ENCODE peak calls at places on chromosomes 4 and X, in nine cellular contexts. F is RWPE2, P is lower leg skin, E is GM13976, W is nephron progenitor cell, K is AG09309, H is colonic mucosa, Q is heart right ventricle, B is left lung. L is an unnamed sample.

GRCh38 chr4:108965031-108965430 is 202.2 kb upstream of the ETNPPL start:
- DNase-seq in F (no peak), P (no peak), E (no peak), W (no peak), K (no peak), H (no peak), Q (no peak), B (no peak), L (no peak)

GRCh38 chr4:3322059-3322550 is 29.3 kb downstream of the RGS12 start:
- DNase-seq in F (no peak), P (peak; percentile 83), E (no peak), W (no peak), K (peak; percentile 11), H (peak; percentile 15), Q (no peak), B (no peak), L (no peak)

GRCh38 chrX:109684136-109684535 is 48.9 kb downstream of the ACSL4 start:
- DNase-seq in F (no peak), P (no peak), E (no peak), W (no peak), K (no peak), H (no peak), Q (no peak), B (no peak), L (no peak)

GRCh38 chrX:111568356-111568755 is 56.9 kb downstream of the SERTM2 start:
- DNase-seq in F (no peak), P (no peak), E (no peak), W (peak; percentile 9), K (no peak), H (no peak), Q (no peak), B (no peak), L (no peak)

GRCh38 chrX:118530537-118530936 is 34.9 kb downstream of the DOCK11 start:
- DNase-seq in F (no peak), P (no peak), E (no peak), W (no peak), K (no peak), H (no peak), Q (no peak), B (no peak), L (no peak)

GRCh38 chr4:105327222-105327621 is 146.6 kb downstream of the PPA2 start:
- DNase-seq in F (no peak), P (no peak), E (no peak), W (no peak), K (no peak), H (no peak), Q (no peak), B (no peak), L (no peak)

GRCh38 chr4:71229477-71230257 is 109.2 kb upstream of the SLC4A4 start:
- DNase-seq in F (no peak), P (no peak), E (peak; percentile 52), W (peak; percentile 24), K (no peak), H (peak; percentile 41), Q (no peak), B (no peak), L (no peak)

GRCh38 chr4:122045533-122045932 is 93.7 kb upstream of the TRPC3 start:
- DNase-seq in F (peak; percentile 93), P (no peak), E (no peak), W (no peak), K (peak; percentile 94), H (no peak), Q (no peak), B (no peak), L (no peak)

GRCh38 chrX:2712890-2713860 is 22.1 kb downstream of the CD99 start:
- DNase-seq in F (no peak), P (no peak), E (no peak), W (no peak), K (no peak), H (no peak), Q (no peak), B (no peak), L (no peak)

GRCh38 chr4:36841583-36842326 is 402.8 kb upstream of the NWD2 start:
- DNase-seq in F (no peak), P (no peak), E (peak; percentile 13), W (no peak), K (no peak), H (no peak), Q (no peak), B (no peak), L (no peak)

GRCh38 chr4:152728343-152728742 is 48.5 kb upstream of the TMEM154 start:
- DNase-seq in F (no peak), P (peak; percentile 29), E (no peak), W (no peak), K (no peak), H (no peak), Q (no peak), B (no peak), L (no peak)

GRCh38 chr4:108941914-108942379 is 179.1 kb upstream of the ETNPPL start:
- DNase-seq in F (no peak), P (no peak), E (no peak), W (peak; percentile 22), K (no peak), H (no peak), Q (no peak), B (no peak), L (no peak)

GRCh38 chr4:29972121-29972520 is 748.0 kb upstream of the PCDH7 start:
- DNase-seq in F (no peak), P (no peak), E (no peak), W (no peak), K (peak; percentile 1), H (no peak), Q (no peak), B (no peak), L (no peak)

GRCh38 chrX:130173190-130173895 is 1.6 kb downstream of the RAB33A start:
- DNase-seq in F (no peak), P (peak; percentile 86), E (peak; percentile 69), W (no peak), K (peak; percentile 73), H (peak; percentile 41), Q (peak; percentile 32), B (no peak), L (peak; percentile 29)

GRCh38 chrX:141714680-141715079 is 16.1 kb upstream of the SPANXD start:
- DNase-seq in F (no peak), P (no peak), E (no peak), W (no peak), K (no peak), H (no peak), Q (no peak), B (no peak), L (no peak)

DNA sequence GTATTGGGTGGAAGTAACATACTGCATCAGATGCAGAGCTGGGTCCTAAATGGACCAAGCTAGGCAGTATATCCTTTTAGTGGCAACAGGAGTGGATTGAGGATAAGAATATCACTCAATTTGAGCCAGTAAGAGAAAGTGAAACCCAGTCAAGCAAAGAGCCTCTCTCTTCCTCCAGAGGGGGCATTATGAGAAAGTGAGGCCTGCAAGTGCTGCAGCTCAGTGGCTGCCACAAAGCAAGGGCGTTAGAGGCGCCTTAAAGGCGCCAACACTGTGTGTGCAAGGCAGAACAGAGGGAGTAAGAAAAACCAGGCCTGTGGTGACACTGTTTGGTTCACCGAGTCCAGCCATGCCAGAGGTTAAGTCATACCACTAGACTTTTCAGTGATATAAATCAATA is 17.5 kb downstream of the STX18 start:
- DNase-seq in F (no peak), P (no peak), E (peak; percentile 59), W (peak; percentile 8), K (no peak), H (no peak), Q (no peak), B (no peak), L (no peak)
- TF ChIP-seq CTCF in F (no peak), P (no peak), E (peak; percentile 45), W (no peak), K (no peak), H (no peak), Q (no peak), B (no peak), L (no peak)

GRCh38 chr4:87258677-87259076 is 38.3 kb upstream of the KLHL8 start:
- DNase-seq in F (no peak), P (no peak), E (no peak), W (no peak), K (no peak), H (no peak), Q (no peak), B (no peak), L (no peak)
- TF ChIP-seq CTCF in F (no peak), P (no peak), E (no peak), W (no peak), K (no peak), H (no peak), Q (no peak), B (no peak), L (no peak)

DNA sequence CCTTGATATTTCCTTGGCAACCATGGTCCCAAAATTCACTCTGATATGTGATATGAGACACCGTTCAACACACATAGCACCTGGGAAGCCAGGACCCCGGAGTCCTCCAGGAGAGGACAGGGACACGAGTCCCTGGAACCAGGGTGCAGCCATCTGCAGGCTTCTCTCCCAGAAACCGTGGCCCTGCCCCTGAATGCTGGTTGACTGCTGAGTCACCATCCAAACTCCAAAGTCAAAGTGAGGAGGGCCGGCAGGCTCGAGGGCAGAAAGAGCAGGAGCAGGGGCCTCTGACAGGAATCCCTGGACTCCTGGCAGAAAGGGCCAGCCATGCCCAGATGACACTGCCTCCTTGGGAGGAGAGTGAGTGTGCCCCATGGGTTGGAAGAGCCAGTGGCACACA is 6.9 kb upstream of the PNMA6A start:
- DNase-seq in F (no peak), P (no peak), E (no peak), W (no peak), K (no peak), H (no peak), Q (no peak), B (no peak), L (no peak)
- TF ChIP-seq CTCF in F (no peak), P (no peak), E (no peak), W (no peak), K (no peak), H (no peak), Q (no peak), B (no peak), L (no peak)

DNA sequence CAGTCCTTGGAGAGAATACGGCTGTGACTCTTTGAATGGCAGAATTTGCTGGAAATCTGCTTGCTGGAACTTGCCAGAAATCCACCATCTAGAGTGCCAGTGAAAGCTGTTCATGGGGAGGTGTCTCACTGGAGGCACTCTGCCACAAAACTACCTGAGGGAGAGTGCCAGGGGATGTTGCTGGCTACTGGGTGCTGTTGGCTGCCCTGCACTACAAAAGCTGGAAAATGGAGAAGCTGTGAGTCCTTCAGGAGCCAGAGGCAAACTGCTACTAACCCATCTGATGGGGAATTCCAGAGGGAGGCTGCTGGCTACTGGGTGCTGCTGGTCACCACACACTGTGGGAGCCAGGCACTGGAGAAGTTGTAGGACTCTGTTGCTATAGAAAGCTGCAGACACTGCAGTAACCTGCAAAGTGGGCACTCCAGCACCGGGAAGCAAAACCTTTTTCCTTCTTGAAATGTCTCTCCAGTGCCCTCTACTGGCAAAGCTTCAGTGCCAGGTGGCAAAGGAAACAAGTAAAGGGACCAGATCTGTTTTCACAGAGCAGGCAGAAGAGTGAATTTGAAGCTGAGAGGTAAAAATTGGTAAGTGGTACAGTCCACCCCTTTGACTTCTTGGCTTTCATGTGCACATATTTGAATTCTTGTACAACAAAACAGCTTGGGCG is 47.8 kb upstream of the HSD17B10 start:
- DNase-seq in F (no peak), P (no peak), E (peak; percentile 49), W (peak; percentile 47), K (peak; percentile 25), H (peak; percentile 73), Q (peak; percentile 12), B (no peak), L (no peak)
- TF ChIP-seq CTCF in F (peak; percentile 71), P (no peak), E (peak; percentile 74), W (peak; percentile 50), K (peak; percentile 89), H (peak; percentile 66), Q (peak; percentile 44), B (peak; percentile 61), L (no peak)

GRCh38 chr4:75048208-75048879 is 115.4 kb downstream of the PARM1 start:
- DNase-seq in F (no peak), P (no peak), E (no peak), W (no peak), K (no peak), H (no peak), Q (no peak), B (no peak), L (no peak)
- TF ChIP-seq CTCF in F (no peak), P (no peak), E (no peak), W (peak; percentile 21), K (no peak), H (no peak), Q (no peak), B (no peak), L (no peak)

L was measured in omental fat pad.